ENCODE peak calls at places on chromosomes 4 and X, in six cellular contexts. L is NCI-H510A treated with DMSO at 0.1 percent for 48 hours; W is mesendoderm; J is activated effector memory CD4-positive, alpha-beta T cell treated with anti-CD3 and anti-CD28 coated beads, Interleukin-2, amount 50 U/mL, for 16 hours; X is NCI-H2171; S is activated CD8-positive, alpha-beta memory T cell treated with anti-CD3 and anti-CD28 coated beads, Interleukin-2, amount 50 U/mL, for 4 hours. I is an unnamed sample.

GRCh38 chr4:95165926-95166524 is 382.7 kb downstream of the UNC5C start:
- DNase-seq in L (peak; percentile 85), W (peak; percentile 73), J (no peak), X (peak; percentile 21), S (no peak), I (peak; percentile 50)

GRCh38 chr4:53186714-53187358 is 179.0 kb downstream of the SCFD2 start:
- DNase-seq in L (no peak), W (no peak), J (no peak), X (no peak), S (no peak), I (no peak)

GRCh38 chr4:147157860-147158701 is 212.4 kb upstream of the TTC29 start:
- DNase-seq in L (peak; percentile 3), W (peak; percentile 30), J (no peak), X (no peak), S (no peak), I (peak; percentile 3)

GRCh38 chrX:13764284-13764683 is 29.7 kb downstream of the OFD1 start:
- DNase-seq in L (no peak), W (no peak), J (no peak), X (no peak), S (no peak), I (no peak)

GRCh38 chrX:77505227-77505626 is 58.0 kb downstream of the FGF16 start:
- DNase-seq in L (no peak), W (no peak), J (no peak), X (no peak), S (no peak), I (no peak)

GRCh38 chrX:68692651-68693050 is 45.2 kb downstream of the STARD8 start:
- DNase-seq in L (no peak), W (no peak), J (no peak), X (no peak), S (no peak), I (no peak)

GRCh38 chr4:145888393-145888792 is 50.2 kb downstream of the ZNF827 start:
- DNase-seq in L (no peak), W (peak; percentile 82), J (no peak), X (no peak), S (no peak), I (no peak)

GRCh38 chrX:154048398-154048797 is 28.7 kb upstream of the IRAK1 start:
- DNase-seq in L (no peak), W (no peak), J (no peak), X (no peak), S (no peak), I (no peak)

GRCh38 chr4:105683038-105683437 is 25.5 kb downstream of the INTS12 start:
- DNase-seq in L (no peak), W (no peak), J (no peak), X (no peak), S (no peak), I (no peak)

GRCh38 chrX:43809463-43809862 is 72.8 kb downstream of the MAOB start:
- DNase-seq in L (no peak), W (no peak), J (no peak), X (no peak), S (no peak), I (no peak)

GRCh38 chr4:150096625-150097024 is 18.4 kb downstream of the DCLK2 start:
- DNase-seq in L (no peak), W (no peak), J (no peak), X (no peak), S (no peak), I (no peak)

GRCh38 chr4:87807402-87807801 is 8.0 kb downstream of the IBSP start:
- DNase-seq in L (no peak), W (no peak), J (no peak), X (no peak), S (no peak), I (no peak)

GRCh38 chrX:56745019-56745418 is 16.0 kb downstream of the NBDY start:
- DNase-seq in L (no peak), W (no peak), J (no peak), X (no peak), S (no peak), I (peak; percentile 15)

GRCh38 chr4:24226667-24227066 is 336.8 kb upstream of the PPARGC1A start:
- DNase-seq in L (no peak), W (no peak), J (no peak), X (no peak), S (no peak), I (no peak)